ENCODE peak calls at places on chromosome 6, in seven cellular contexts. L is dorsolateral prefrontal cortex; C is lower leg skin; B is CD4-positive, alpha-beta memory T cell; V is neural progenitor cell; Q is fibroblast of lung; P is AG04450. D is an unnamed sample.

GRCh38 chr6:128558021-128558420 is 37.6 kb upstream of the PTPRK start:
- DNase-seq in L (no peak), C (no peak), B (no peak), V (no peak), Q (no peak), P (no peak), D (no peak)

GRCh38 chr6:19864285-19864684 is 27.1 kb downstream of the ID4 start:
- DNase-seq in L (no peak), C (no peak), B (no peak), V (no peak), Q (no peak), P (no peak), D (no peak)

GRCh38 chr6:146875927-146876270 is 277.1 kb downstream of the ADGB start:
- DNase-seq in L (no peak), C (no peak), B (no peak), V (no peak), Q (no peak), P (no peak), D (no peak)

GRCh38 chr6:129507059-129507807 is 202.7 kb downstream of the ARHGAP18 start:
- DNase-seq in L (no peak), C (no peak), B (no peak), V (no peak), Q (no peak), P (no peak), D (no peak)

GRCh38 chr6:95448208-95448607 is 129.1 kb upstream of the MANEA start:
- DNase-seq in L (no peak), C (no peak), B (no peak), V (no peak), Q (no peak), P (no peak), D (no peak)

GRCh38 chr6:72621243-72622093 is at the start of gene KCNQ5:
- DNase-seq in L (no peak), C (no peak), B (no peak), V (peak), Q (no peak), P (no peak), D (peak)

GRCh38 chr6:1390071-1390804 is 862 bp downstream of the FOXF2 start:
- DNase-seq in L (no peak), C (no peak), B (no peak), V (peak), Q (peak), P (no peak), D (no peak)

GRCh38 chr6:19552588-19552987 is 284.6 kb upstream of the ID4 start:
- DNase-seq in L (no peak), C (no peak), B (no peak), V (no peak), Q (no peak), P (no peak), D (no peak)

GRCh38 chr6:101706576-101706975 is 313.1 kb downstream of the GRIK2 start:
- DNase-seq in L (no peak), C (no peak), B (no peak), V (peak), Q (no peak), P (no peak), D (no peak)

GRCh38 chr6:1348675-1349074 is 36.8 kb downstream of the FOXQ1 start:
- DNase-seq in L (no peak), C (no peak), B (no peak), V (peak), Q (peak), P (no peak), D (peak)

GRCh38 chr6:78831492-78831891 is 35.9 kb upstream of the IRAK1BP1 start:
- DNase-seq in L (no peak), C (no peak), B (no peak), V (no peak), Q (no peak), P (no peak), D (no peak)

GRCh38 chr6:82458705-82459104 is 95.1 kb downstream of the TPBG start:
- DNase-seq in L (no peak), C (no peak), B (no peak), V (no peak), Q (no peak), P (no peak), D (no peak)

GRCh38 chr6:44222987-44223470 is 366 bp upstream of the SLC29A1 start:
- DNase-seq in L (no peak), C (no peak), B (no peak), V (no peak), Q (no peak), P (no peak), D (no peak)

GRCh38 chr6:82955841-82956240 is 109.8 kb downstream of the UBE3D start:
- DNase-seq in L (no peak), C (no peak), B (no peak), V (no peak), Q (peak), P (peak), D (no peak)

GRCh38 chr6:42720739-42721138 is 1.7 kb downstream of the PRPH2 start:
- DNase-seq in L (no peak), C (no peak), B (no peak), V (no peak), Q (no peak), P (no peak), D (no peak)

GRCh38 chr6:4348462-4349112 is 213.2 kb upstream of the ECI2 start:
- DNase-seq in L (no peak), C (peak), B (no peak), V (no peak), Q (peak), P (no peak), D (no peak)

GRCh38 chr6:71333700-71334099 is 45.1 kb downstream of the OGFRL1 start:
- DNase-seq in L (no peak), C (no peak), B (no peak), V (no peak), Q (peak), P (peak), D (no peak)

GRCh38 chr6:111668410-111668809 is 62.7 kb upstream of the TRAF3IP2 start:
- DNase-seq in L (no peak), C (no peak), B (no peak), V (no peak), Q (no peak), P (no peak), D (peak)

GRCh38 chr6:56716229-56716628 is 73.5 kb upstream of the DST start:
- DNase-seq in L (no peak), C (no peak), B (no peak), V (no peak), Q (no peak), P (no peak), D (no peak)

GRCh38 chr6:163226836-163227485 is 187.6 kb upstream of the QKI start:
- DNase-seq in L (no peak), C (no peak), B (no peak), V (no peak), Q (no peak), P (no peak), D (no peak)

GRCh38 chr6:167113047-167113446 is 9.8 kb upstream of the CCR6 start:
- DNase-seq in L (no peak), C (no peak), B (no peak), V (no peak), Q (no peak), P (no peak), D (no peak)

GRCh38 chr6:25959890-25960531 is 2.6 kb upstream of the TRIM38 start:
- DNase-seq in L (no peak), C (no peak), B (no peak), V (no peak), Q (peak), P (no peak), D (no peak)

GRCh38 chr6:135667694-135668455 is 170.3 kb upstream of the AHI1 start:
- DNase-seq in L (peak), C (no peak), B (no peak), V (no peak), Q (peak), P (no peak), D (no peak)

GRCh38 chr6:120916844-120917243 is 417.4 kb downstream of the TBC1D32 start:
- DNase-seq in L (no peak), C (no peak), B (no peak), V (no peak), Q (no peak), P (no peak), D (no peak)

GRCh38 chr6:73854998-73855718 is 159.2 kb downstream of the CD109 start:
- DNase-seq in L (no peak), C (no peak), B (peak), V (peak), Q (peak), P (peak), D (no peak)

GRCh38 chr6:84871925-84872324 is 107.5 kb upstream of the TBX18 start:
- DNase-seq in L (no peak), C (no peak), B (no peak), V (no peak), Q (no peak), P (no peak), D (no peak)

GRCh38 chr6:54335871-54336270 is 27.6 kb downstream of the TINAG start:
- DNase-seq in L (no peak), C (no peak), B (no peak), V (no peak), Q (peak), P (peak), D (no peak)

GRCh38 chr6:33490198-33490597 is 35.8 kb downstream of the ZBTB9 start:
- DNase-seq in L (no peak), C (no peak), B (no peak), V (no peak), Q (no peak), P (no peak), D (no peak)

GRCh38 chr6:10000461-10000992 is 414.3 kb downstream of the TFAP2A start:
- DNase-seq in L (no peak), C (no peak), B (no peak), V (no peak), Q (no peak), P (no peak), D (no peak)

GRCh38 chr6:42093582-42094329 is 43.4 kb downstream of the TAF8 start:
- DNase-seq in L (no peak), C (no peak), B (no peak), V (no peak), Q (no peak), P (no peak), D (no peak)

GRCh38 chr6:7762758-7763157 is 36.9 kb downstream of the BMP6 start:
- DNase-seq in L (no peak), C (no peak), B (no peak), V (no peak), Q (no peak), P (no peak), D (no peak)

GRCh38 chr6:108080010-108080780 is 5.7 kb upstream of the OSTM1 start:
- DNase-seq in L (no peak), C (no peak), B (no peak), V (no peak), Q (peak), P (no peak), D (no peak)

GRCh38 chr6:69867075-69867911 is 937 bp downstream of the COL19A1 start:
- DNase-seq in L (no peak), C (peak), B (peak), V (peak), Q (peak), P (no peak), D (peak)

GRCh38 chr6:158560787-158561246 is 926 bp downstream of the TMEM181 start:
- DNase-seq in L (no peak), C (peak), B (no peak), V (peak), Q (peak), P (no peak), D (no peak)

GRCh38 chr6:158559895-158560786 is at the start of gene TMEM181:
- DNase-seq in L (peak), C (peak), B (peak), V (peak), Q (peak), P (peak), D (peak)

GRCh38 chr6:158561247-158561884 is 1.5 kb downstream of the TMEM181 start:
- DNase-seq in L (no peak), C (peak), B (no peak), V (no peak), Q (no peak), P (no peak), D (no peak)

GRCh38 chr6:158559338-158559894 is 475 bp upstream of the TMEM181 start:
- DNase-seq in L (no peak), C (no peak), B (no peak), V (no peak), Q (no peak), P (no peak), D (no peak)

GRCh38 chr6:158561938-158562337 is 2.0 kb downstream of the TMEM181 start:
- DNase-seq in L (no peak), C (peak), B (no peak), V (no peak), Q (no peak), P (no peak), D (no peak)
- H3K4me3 ChIP-seq in L (peak), C (no peak), B (no peak), V (no peak), Q (peak), P (peak), D (no peak)

GRCh38 chr6:35016417-35017221 is 124.5 kb downstream of the TCP11 start:
- DNase-seq in L (no peak), C (no peak), B (no peak), V (no peak), Q (peak), P (peak), D (peak)
- H3K4me3 ChIP-seq in L (peak), C (no peak), B (no peak), V (no peak), Q (peak), P (peak), D (peak)

GRCh38 chr6:28657367-28657755 is 131.7 kb downstream of the GPX5 start:
- DNase-seq in L (no peak), C (no peak), B (no peak), V (no peak), Q (no peak), P (no peak), D (no peak)

GRCh38 chr6:28657756-28658465 is 132.2 kb downstream of the GPX5 start:
- DNase-seq in L (peak), C (peak), B (peak), V (peak), Q (peak), P (peak), D (no peak)

GRCh38 chr6:28656715-28657114 is 131.0 kb downstream of the GPX5 start:
- DNase-seq in L (no peak), C (no peak), B (no peak), V (no peak), Q (no peak), P (no peak), D (no peak)

GRCh38 chr6:28659250-28659566 is 133.5 kb downstream of the GPX5 start:
- DNase-seq in L (no peak), C (no peak), B (no peak), V (no peak), Q (no peak), P (no peak), D (no peak)

GRCh38 chr6:28658475-28659249 is 133.0 kb downstream of the GPX5 start:
- DNase-seq in L (no peak), C (no peak), B (no peak), V (peak), Q (peak), P (no peak), D (no peak)
- H3K4me3 ChIP-seq in L (peak), C (no peak), B (no peak), V (peak), Q (peak), P (peak), D (peak)

DNA sequence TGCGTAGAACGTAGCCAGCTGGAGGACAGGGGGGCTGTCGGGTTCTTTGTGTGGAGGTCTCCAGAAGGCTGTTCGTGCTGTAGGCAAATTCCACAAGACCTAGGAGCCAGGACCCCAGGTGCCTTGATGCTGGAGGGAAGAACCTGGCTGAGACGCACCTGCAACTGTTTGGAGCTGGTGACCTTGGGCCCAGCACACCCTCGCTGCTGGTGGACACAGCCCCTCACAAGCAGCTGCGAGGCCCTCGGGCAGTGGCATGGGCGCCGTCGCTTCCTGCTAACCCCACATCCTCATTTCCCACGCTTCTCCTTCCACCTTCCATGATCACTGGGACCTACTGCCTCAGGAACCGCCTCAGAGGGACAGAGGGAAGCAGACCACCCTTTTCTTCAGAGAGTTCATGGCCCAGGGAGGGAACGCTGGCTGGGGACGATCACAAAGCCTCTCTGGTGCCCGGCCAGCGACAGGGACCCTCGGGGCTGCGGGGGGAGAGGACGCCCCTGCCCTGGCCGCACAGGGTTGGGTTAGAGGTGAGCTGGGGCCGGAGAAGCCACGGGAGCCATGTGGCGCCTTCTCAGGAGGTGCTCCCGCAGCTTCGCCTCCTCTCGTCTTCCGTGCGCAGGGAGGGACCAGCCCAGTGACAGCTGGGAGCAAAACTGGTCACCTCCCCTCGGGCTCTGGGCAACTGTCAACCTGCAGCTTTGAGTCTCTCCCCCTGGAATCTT is 18.4 kb downstream of the DLL1 start:
- DNase-seq in L (no peak), C (no peak), B (no peak), V (no peak), Q (no peak), P (no peak), D (no peak)
- H3K4me3 ChIP-seq in L (no peak), C (no peak), B (peak), V (no peak), Q (no peak), P (no peak), D (no peak)

GRCh38 chr6:12060780-12061619 is 48.9 kb downstream of the HIVEP1 start:
- DNase-seq in L (peak), C (peak), B (peak), V (peak), Q (peak), P (no peak), D (peak)
- H3K4me3 ChIP-seq in L (peak), C (no peak), B (peak), V (no peak), Q (no peak), P (no peak), D (no peak)

D was measured in gastrocnemius medialis.